ENCODE peak calls at places on chromosomes 2 and 18, in nine cellular contexts. K, N, U, A, R, X, F, T and E are unnamed samples.

GRCh38 chr2:173397539-173397938 is 42.9 kb downstream of the CDCA7 start:
- DNase-seq in K (no peak), N (no peak), U (no peak), A (no peak), R (no peak), X (no peak), F (no peak), T (no peak), E (no peak)

GRCh38 chr18:73544618-73545017 is 603.0 kb downstream of the FBXO15 start:
- DNase-seq in K (no peak), N (no peak), U (no peak), A (no peak), R (no peak), X (no peak), F (no peak), T (no peak), E (no peak)

GRCh38 chr2:221549143-221549542 is 23.0 kb downstream of the EPHA4 start:
- DNase-seq in K (no peak), N (no peak), U (no peak), A (no peak), R (no peak), X (no peak), F (no peak), T (no peak), E (no peak)

GRCh38 chr18:46899274-46899948 is 17.9 kb downstream of the PIAS2 start:
- DNase-seq in K (peak; percentile 25), N (no peak), U (no peak), A (no peak), R (no peak), X (peak; percentile 43), F (no peak), T (no peak), E (no peak)

GRCh38 chr2:107588960-107589542 is 237.6 kb upstream of the RGPD4 start:
- DNase-seq in K (no peak), N (no peak), U (no peak), A (peak; percentile 2), R (no peak), X (no peak), F (peak; percentile 31), T (no peak), E (no peak)

GRCh38 chr18:2572144-2572682 is 856 bp downstream of the NDC80 start:
- DNase-seq in K (no peak), N (no peak), U (no peak), A (no peak), R (no peak), X (no peak), F (no peak), T (no peak), E (no peak)

GRCh38 chr2:202361133-202361532 is 15.0 kb upstream of the BMPR2 start:
- DNase-seq in K (no peak), N (no peak), U (no peak), A (peak; percentile 84), R (no peak), X (no peak), F (peak; percentile 77), T (no peak), E (no peak)

GRCh38 chr18:213505-213904 is 54.3 kb downstream of the THOC1 start:
- DNase-seq in K (no peak), N (no peak), U (no peak), A (no peak), R (no peak), X (no peak), F (no peak), T (no peak), E (no peak)

GRCh38 chr2:219733106-219733505 is 105.7 kb downstream of the SLC4A3 start:
- DNase-seq in K (no peak), N (no peak), U (no peak), A (no peak), R (no peak), X (no peak), F (no peak), T (no peak), E (no peak)

GRCh38 chr18:7514796-7515440 is 52.2 kb upstream of the PTPRM start:
- DNase-seq in K (no peak), N (no peak), U (no peak), A (no peak), R (no peak), X (no peak), F (peak; percentile 23), T (no peak), E (no peak)

GRCh38 chr2:235421618-235422017 is 72.2 kb upstream of the AGAP1 start:
- DNase-seq in K (no peak), N (no peak), U (no peak), A (no peak), R (no peak), X (no peak), F (no peak), T (no peak), E (no peak)

GRCh38 chr2:216497808-216498366 is 757 bp upstream of the RPL37A start:
- DNase-seq in K (no peak), N (no peak), U (no peak), A (no peak), R (no peak), X (no peak), F (peak; percentile 20), T (no peak), E (no peak)

GRCh38 chr2:215454519-215454918 is 18.7 kb upstream of the FN1 start:
- DNase-seq in K (no peak), N (no peak), U (no peak), A (peak; percentile 70), R (no peak), X (peak; percentile 35), F (peak; percentile 74), T (no peak), E (no peak)

GRCh38 chr2:240502059-240502429 is 55.7 kb downstream of the ANKMY1 start:
- DNase-seq in K (no peak), N (no peak), U (no peak), A (no peak), R (no peak), X (peak; percentile 32), F (no peak), T (no peak), E (no peak)

GRCh38 chr2:216777637-216778273 is 82.1 kb downstream of the TNP1 start:
- DNase-seq in K (peak; percentile 24), N (peak; percentile 56), U (no peak), A (peak; percentile 36), R (no peak), X (peak; percentile 81), F (peak; percentile 55), T (no peak), E (peak; percentile 27)

GRCh38 chr2:9844036-9844483 is 786 bp downstream of the TAF1B start:
- DNase-seq in K (no peak), N (no peak), U (no peak), A (peak; percentile 53), R (no peak), X (no peak), F (peak; percentile 40), T (no peak), E (no peak)

GRCh38 chr2:213187833-213188532 is 36.6 kb upstream of the IKZF2 start:
- DNase-seq in K (no peak), N (peak; percentile 28), U (no peak), A (peak; percentile 50), R (no peak), X (peak; percentile 57), F (peak; percentile 81), T (no peak), E (no peak)

GRCh38 chr2:47274054-47274779 is 119.1 kb upstream of the STPG4 start:
- DNase-seq in K (peak; percentile 63), N (no peak), U (no peak), A (peak; percentile 70), R (no peak), X (no peak), F (peak; percentile 69), T (no peak), E (no peak)

GRCh38 chr2:240255811-240256703 is 115.6 kb upstream of the OTOS start:
- DNase-seq in K (peak; percentile 65), N (no peak), U (no peak), A (no peak), R (no peak), X (peak; percentile 46), F (no peak), T (no peak), E (no peak)

GRCh38 chr2:231922311-231922710 is 3.9 kb downstream of the NPPC start:
- DNase-seq in K (no peak), N (no peak), U (no peak), A (no peak), R (no peak), X (peak; percentile 19), F (no peak), T (no peak), E (no peak)

GRCh38 chr2:110105608-110106467 is 9.8 kb downstream of the MALL start:
- DNase-seq in K (no peak), N (no peak), U (no peak), A (peak; percentile 78), R (no peak), X (no peak), F (peak; percentile 40), T (no peak), E (no peak)

GRCh38 chr2:147294825-147295392 is 549.9 kb upstream of the ACVR2A start:
- DNase-seq in K (no peak), N (no peak), U (no peak), A (no peak), R (no peak), X (no peak), F (no peak), T (no peak), E (no peak)

GRCh38 chr2:42386684-42387083 is 25.7 kb upstream of the COX7A2L start:
- DNase-seq in K (no peak), N (no peak), U (no peak), A (no peak), R (no peak), X (no peak), F (no peak), T (no peak), E (no peak)

GRCh38 chr2:66536290-66536673 is 101.4 kb downstream of the MEIS1 start:
- DNase-seq in K (no peak), N (no peak), U (no peak), A (no peak), R (no peak), X (no peak), F (no peak), T (no peak), E (no peak)

GRCh38 chr2:179636100-179636980 is 225.1 kb downstream of the ZNF385B start:
- DNase-seq in K (no peak), N (no peak), U (no peak), A (no peak), R (no peak), X (no peak), F (no peak), T (no peak), E (no peak)

GRCh38 chr2:74099271-74099670 is 48.4 kb downstream of the BOLA3 start:
- DNase-seq in K (no peak), N (no peak), U (no peak), A (no peak), R (no peak), X (no peak), F (no peak), T (no peak), E (no peak)

GRCh38 chr18:22674300-22674699 is 256.6 kb upstream of the CTAGE1 start:
- DNase-seq in K (peak; percentile 74), N (no peak), U (no peak), A (peak; percentile 95), R (no peak), X (no peak), F (peak; percentile 90), T (no peak), E (no peak)

GRCh38 chr2:120736955-120737801 is 1.5 kb downstream of the GLI2 start:
- DNase-seq in K (peak; percentile 40), N (no peak), U (no peak), A (peak; percentile 92), R (no peak), X (peak; percentile 84), F (peak; percentile 90), T (peak; percentile 65), E (no peak)

GRCh38 chr2:216576611-216577010 is 56.6 kb upstream of the IGFBP2 start:
- DNase-seq in K (no peak), N (no peak), U (no peak), A (no peak), R (no peak), X (no peak), F (no peak), T (no peak), E (no peak)

GRCh38 chr2:219398721-219399333 is 11.1 kb upstream of the DNPEP start:
- DNase-seq in K (no peak), N (no peak), U (no peak), A (no peak), R (no peak), X (no peak), F (no peak), T (no peak), E (no peak)

GRCh38 chr2:191030521-191031154 is 16.7 kb upstream of the STAT1 start:
- DNase-seq in K (no peak), N (peak; percentile 27), U (no peak), A (peak; percentile 69), R (peak; percentile 39), X (peak; percentile 56), F (peak; percentile 68), T (no peak), E (no peak)